ENCODE peak calls at places on chromosome 21, in seven cellular contexts. R, X, K, M, F, E and P are unnamed samples.

GRCh38 chr21:26153758-26154157 is 16.8 kb downstream of the APP start:
- DNase-seq in R (no peak), X (no peak), K (no peak), M (no peak), F (no peak), E (no peak), P (no peak)

GRCh38 chr21:38840456-38841129 is 34.9 kb downstream of the ETS2 start:
- DNase-seq in R (no peak), X (no peak), K (no peak), M (no peak), F (no peak), E (no peak), P (no peak)

GRCh38 chr21:33801424-33802405 is 113.9 kb downstream of the ATP5PO start:
- DNase-seq in R (no peak), X (no peak), K (no peak), M (peak), F (no peak), E (no peak), P (no peak)

GRCh38 chr21:27079807-27080206 is 112.9 kb upstream of the ADAMTS5 start:
- DNase-seq in R (no peak), X (no peak), K (no peak), M (no peak), F (no peak), E (no peak), P (no peak)

GRCh38 chr21:15122241-15122640 is 57.4 kb upstream of the NRIP1 start:
- DNase-seq in R (no peak), X (no peak), K (no peak), M (no peak), F (no peak), E (no peak), P (no peak)

GRCh38 chr21:15659768-15660423 is 69.9 kb upstream of the USP25 start:
- DNase-seq in R (no peak), X (no peak), K (no peak), M (no peak), F (no peak), E (peak), P (no peak)

GRCh38 chr21:42058631-42059111 is 12.4 kb upstream of the UMODL1 start:
- DNase-seq in R (no peak), X (no peak), K (no peak), M (no peak), F (no peak), E (no peak), P (no peak)

GRCh38 chr21:31408306-31409088 is 64.4 kb upstream of the TIAM1 start:
- DNase-seq in R (peak), X (no peak), K (no peak), M (no peak), F (no peak), E (no peak), P (no peak)

GRCh38 chr21:31457675-31458074 is 113.6 kb upstream of the TIAM1 start:
- DNase-seq in R (no peak), X (no peak), K (no peak), M (no peak), F (no peak), E (peak), P (no peak)

GRCh38 chr21:29053011-29053553 is 20.4 kb downstream of the CCT8 start:
- DNase-seq in R (no peak), X (no peak), K (no peak), M (no peak), F (no peak), E (no peak), P (no peak)

GRCh38 chr21:46618738-46619369 is 14.0 kb upstream of the S100B start:
- DNase-seq in R (no peak), X (no peak), K (no peak), M (peak), F (no peak), E (no peak), P (no peak)

GRCh38 chr21:38351961-38352521 is 95.2 kb downstream of the KCNJ15 start:
- DNase-seq in R (no peak), X (peak), K (no peak), M (peak), F (no peak), E (peak), P (no peak)

GRCh38 chr21:31360717-31361116 is 16.7 kb upstream of the TIAM1 start:
- DNase-seq in R (no peak), X (no peak), K (no peak), M (no peak), F (no peak), E (no peak), P (no peak)

GRCh38 chr21:46284077-46284644 is 1.2 kb downstream of the MCM3AP start:
- DNase-seq in R (no peak), X (no peak), K (no peak), M (no peak), F (no peak), E (no peak), P (no peak)

GRCh38 chr21:44418876-44419230 is 36.5 kb upstream of the LRRC3 start:
- DNase-seq in R (no peak), X (no peak), K (no peak), M (no peak), F (no peak), E (no peak), P (no peak)

GRCh38 chr21:36040389-36040788 is 19.9 kb downstream of the SETD4 start:
- DNase-seq in R (no peak), X (no peak), K (no peak), M (no peak), F (no peak), E (no peak), P (no peak)

GRCh38 chr21:41659791-41660560 is 106.9 kb downstream of the RIPK4 start:
- DNase-seq in R (no peak), X (no peak), K (no peak), M (no peak), F (no peak), E (peak), P (peak)

GRCh38 chr21:36929622-36930021 is 36.8 kb downstream of the HLCS start:
- DNase-seq in R (no peak), X (no peak), K (no peak), M (no peak), F (no peak), E (peak), P (no peak)

GRCh38 chr21:25456672-25457071 is 150.6 kb downstream of the MRPL39 start:
- DNase-seq in R (no peak), X (no peak), K (no peak), M (no peak), F (no peak), E (no peak), P (no peak)

GRCh38 chr21:16563795-16564194 is 834.0 kb downstream of the USP25 start:
- DNase-seq in R (no peak), X (no peak), K (no peak), M (no peak), F (no peak), E (peak), P (peak)

GRCh38 chr21:37130971-37131370 is 57.9 kb downstream of the TTC3 start:
- DNase-seq in R (no peak), X (no peak), K (no peak), M (no peak), F (no peak), E (peak), P (no peak)

GRCh38 chr21:41877901-41878830 is 978 bp downstream of the PRDM15 start:
- DNase-seq in R (peak), X (peak), K (no peak), M (no peak), F (peak), E (no peak), P (peak)

GRCh38 chr21:45108808-45109800 is 34.7 kb downstream of the ADARB1 start:
- DNase-seq in R (peak), X (no peak), K (no peak), M (no peak), F (no peak), E (no peak), P (no peak)

GRCh38 chr21:43864313-43864805 is 664 bp upstream of the AGPAT3 start:
- DNase-seq in R (peak), X (no peak), K (no peak), M (no peak), F (no peak), E (peak), P (peak)

GRCh38 chr21:41620982-41621381 is 113.0 kb upstream of the TMPRSS2 start:
- DNase-seq in R (no peak), X (no peak), K (no peak), M (peak), F (no peak), E (no peak), P (no peak)

GRCh38 chr21:35227774-35228173 is 178.7 kb upstream of the RUNX1 start:
- DNase-seq in R (no peak), X (no peak), K (no peak), M (no peak), F (no peak), E (no peak), P (no peak)

GRCh38 chr21:36034211-36034913 is 26.0 kb downstream of the SETD4 start:
- DNase-seq in R (no peak), X (no peak), K (no peak), M (no peak), F (no peak), E (no peak), P (no peak)

GRCh38 chr21:45836694-45837670 is 144.6 kb upstream of the COL6A1 start:
- DNase-seq in R (no peak), X (no peak), K (no peak), M (no peak), F (no peak), E (no peak), P (no peak)

GRCh38 chr21:42806489-42807140 is 72.7 kb downstream of the WDR4 start:
- DNase-seq in R (no peak), X (no peak), K (no peak), M (no peak), F (no peak), E (no peak), P (no peak)

GRCh38 chr21:32806810-32807386 is 35.3 kb upstream of the PAXBP1 start:
- DNase-seq in R (no peak), X (no peak), K (no peak), M (no peak), F (no peak), E (no peak), P (no peak)

GRCh38 chr21:31111093-31111492 is 72.8 kb upstream of the KRTAP19-8 start:
- DNase-seq in R (no peak), X (no peak), K (no peak), M (no peak), F (no peak), E (no peak), P (no peak)

GRCh38 chr21:42012763-42013329 is 2.7 kb upstream of the ZBTB21 start:
- DNase-seq in R (no peak), X (no peak), K (no peak), M (no peak), F (no peak), E (no peak), P (no peak)

GRCh38 chr21:35314896-35315582 is 265.9 kb upstream of the RUNX1 start:
- DNase-seq in R (no peak), X (no peak), K (no peak), M (no peak), F (no peak), E (no peak), P (no peak)

GRCh38 chr21:17794631-17795030 is 24.5 kb downstream of the C21orf91 start:
- DNase-seq in R (no peak), X (no peak), K (no peak), M (no peak), F (no peak), E (no peak), P (no peak)

GRCh38 chr21:29343517-29343916 is 44.8 kb downstream of the BACH1 start:
- DNase-seq in R (no peak), X (peak), K (no peak), M (no peak), F (no peak), E (no peak), P (no peak)

GRCh38 chr21:46500224-46500861 is 41.7 kb downstream of the DIP2A start:
- DNase-seq in R (peak), X (peak), K (no peak), M (no peak), F (no peak), E (peak), P (no peak)

GRCh38 chr21:18840239-18840638 is 436.7 kb upstream of the TMPRSS15 start:
- DNase-seq in R (no peak), X (no peak), K (no peak), M (no peak), F (peak), E (peak), P (no peak)

GRCh38 chr21:42534361-42534900 is 20.8 kb downstream of the SLC37A1 start:
- DNase-seq in R (no peak), X (no peak), K (no peak), M (no peak), F (no peak), E (no peak), P (no peak)

GRCh38 chr21:46081862-46082637 is 15.9 kb upstream of the COL6A2 start:
- DNase-seq in R (no peak), X (no peak), K (no peak), M (no peak), F (no peak), E (no peak), P (peak)